ENCODE peak calls at places on chromosomes 13 and 19, in six cellular contexts. One of them, this sample, is unnamed. For H3K36me3, the result is how much of the 10 kb centered on the place peaks cover.

GRCh38 chr13:28636677-28637317 is 22.1 kb upstream of the POMP start:
- DNase-seq in H1: peak
- DNase-seq in IMR-90: peak
- DNase-seq in mesenchymal stem cell: peak
- DNase-seq in trophoblast cell: peak
- DNase-seq in mesendoderm: peak
- DNase-seq in this sample: peak

GRCh38 chr19:3618144-3618810 is 8.3 kb downstream of the CACTIN start:
- DNase-seq in H1: no peak
- DNase-seq in IMR-90: peak
- DNase-seq in mesenchymal stem cell: peak
- DNase-seq in trophoblast cell: peak
- DNase-seq in mesendoderm: peak
- DNase-seq in this sample: no peak

GRCh38 chr19:662207-662961 is 630 bp downstream of the RNF126 start:
- DNase-seq in H1: no peak
- DNase-seq in IMR-90: peak
- DNase-seq in mesenchymal stem cell: peak
- DNase-seq in trophoblast cell: no peak
- DNase-seq in mesendoderm: peak
- DNase-seq in this sample: no peak

GRCh38 chr19:37994823-37995130 is 87.8 kb downstream of the SIPA1L3 start:
- DNase-seq in H1: no peak
- DNase-seq in IMR-90: no peak
- DNase-seq in mesenchymal stem cell: no peak
- DNase-seq in trophoblast cell: no peak
- DNase-seq in mesendoderm: no peak
- DNase-seq in this sample: no peak

GRCh38 chr13:110263906-110264305 is 43.1 kb downstream of the COL4A1 start:
- DNase-seq in H1: no peak
- DNase-seq in IMR-90: no peak
- DNase-seq in mesenchymal stem cell: no peak
- DNase-seq in trophoblast cell: no peak
- DNase-seq in mesendoderm: peak
- DNase-seq in this sample: no peak

GRCh38 chr13:106156468-106156867 is 379.0 kb downstream of the EFNB2 start:
- DNase-seq in H1: no peak
- DNase-seq in IMR-90: peak
- DNase-seq in mesenchymal stem cell: peak
- DNase-seq in trophoblast cell: peak
- DNase-seq in mesendoderm: peak
- DNase-seq in this sample: no peak

GRCh38 chr19:13095393-13095784 is 7.3 kb downstream of the LYL1 start:
- DNase-seq in H1: no peak
- DNase-seq in IMR-90: no peak
- DNase-seq in mesenchymal stem cell: no peak
- DNase-seq in trophoblast cell: no peak
- DNase-seq in mesendoderm: peak
- DNase-seq in this sample: no peak

GRCh38 chr13:113552079-113552478 is 32.5 kb upstream of the TFDP1 start:
- DNase-seq in H1: no peak
- DNase-seq in IMR-90: no peak
- DNase-seq in mesenchymal stem cell: no peak
- DNase-seq in trophoblast cell: no peak
- DNase-seq in mesendoderm: no peak
- DNase-seq in this sample: no peak

GRCh38 chr19:14023404-14024235 is 4.3 kb upstream of the RLN3 start:
- DNase-seq in H1: peak
- DNase-seq in IMR-90: peak
- DNase-seq in mesenchymal stem cell: peak
- DNase-seq in trophoblast cell: no peak
- DNase-seq in mesendoderm: peak
- DNase-seq in this sample: no peak

GRCh38 chr13:27171244-27171829 is at the start of gene USP12:
- DNase-seq in H1: no peak
- DNase-seq in IMR-90: peak
- DNase-seq in mesenchymal stem cell: peak
- DNase-seq in trophoblast cell: peak
- DNase-seq in mesendoderm: peak
- DNase-seq in this sample: no peak

GRCh38 chr19:50205681-50206138 is 2.3 kb downstream of the MYH14 start:
- DNase-seq in H1: no peak
- DNase-seq in IMR-90: no peak
- DNase-seq in mesenchymal stem cell: no peak
- DNase-seq in trophoblast cell: no peak
- DNase-seq in mesendoderm: no peak
- DNase-seq in this sample: no peak

GRCh38 chr13:104773775-104774174 is 1707.6 kb upstream of the SLC10A2 start:
- DNase-seq in H1: no peak
- DNase-seq in IMR-90: peak
- DNase-seq in mesenchymal stem cell: peak
- DNase-seq in trophoblast cell: no peak
- DNase-seq in mesendoderm: peak
- DNase-seq in this sample: peak

GRCh38 chr13:33519561-33520479 is 234.3 kb upstream of the STARD13 start:
- DNase-seq in H1: no peak
- DNase-seq in IMR-90: peak
- DNase-seq in mesenchymal stem cell: peak
- DNase-seq in trophoblast cell: no peak
- DNase-seq in mesendoderm: no peak
- DNase-seq in this sample: no peak

GRCh38 chr13:67383358-67383757 is 153.2 kb upstream of the PCDH9 start:
- DNase-seq in H1: no peak
- DNase-seq in IMR-90: peak
- DNase-seq in mesenchymal stem cell: peak
- DNase-seq in trophoblast cell: no peak
- DNase-seq in mesendoderm: no peak
- DNase-seq in this sample: no peak

GRCh38 chr13:28582225-28582891 is 76.6 kb upstream of the POMP start:
- DNase-seq in H1: no peak
- DNase-seq in IMR-90: peak
- DNase-seq in mesenchymal stem cell: peak
- DNase-seq in trophoblast cell: no peak
- DNase-seq in mesendoderm: peak
- DNase-seq in this sample: no peak

GRCh38 chr19:58568731-58569130 is 4.4 kb downstream of the MZF1 start:
- DNase-seq in H1: no peak
- DNase-seq in IMR-90: no peak
- DNase-seq in mesenchymal stem cell: no peak
- DNase-seq in trophoblast cell: no peak
- DNase-seq in mesendoderm: no peak
- DNase-seq in this sample: no peak

GRCh38 chr19:51094696-51095279 is 12.1 kb upstream of the KLK14 start:
- DNase-seq in H1: no peak
- DNase-seq in IMR-90: no peak
- DNase-seq in mesenchymal stem cell: peak
- DNase-seq in trophoblast cell: no peak
- DNase-seq in mesendoderm: peak
- DNase-seq in this sample: peak

GRCh38 chr13:113724780-113725315 is 34.2 kb upstream of the TMEM255B start:
- DNase-seq in H1: no peak
- DNase-seq in IMR-90: peak
- DNase-seq in mesenchymal stem cell: peak
- DNase-seq in trophoblast cell: no peak
- DNase-seq in mesendoderm: peak
- DNase-seq in this sample: peak

GRCh38 chr13:24338721-24339120 is 29.3 kb downstream of the C1QTNF9 start:
- DNase-seq in H1: no peak
- DNase-seq in IMR-90: no peak
- DNase-seq in mesenchymal stem cell: no peak
- DNase-seq in trophoblast cell: no peak
- DNase-seq in mesendoderm: no peak
- DNase-seq in this sample: no peak

GRCh38 chr19:1608414-1609391 is 3.4 kb upstream of the UQCR11 start:
- DNase-seq in H1: no peak
- DNase-seq in IMR-90: no peak
- DNase-seq in mesenchymal stem cell: no peak
- DNase-seq in trophoblast cell: peak
- DNase-seq in mesendoderm: no peak
- DNase-seq in this sample: no peak

GRCh38 chr13:113897161-113897560 is 33.3 kb upstream of the GAS6 start:
- DNase-seq in H1: no peak
- DNase-seq in IMR-90: peak
- DNase-seq in mesenchymal stem cell: peak
- DNase-seq in trophoblast cell: peak
- DNase-seq in mesendoderm: peak
- DNase-seq in this sample: no peak

DNA sequence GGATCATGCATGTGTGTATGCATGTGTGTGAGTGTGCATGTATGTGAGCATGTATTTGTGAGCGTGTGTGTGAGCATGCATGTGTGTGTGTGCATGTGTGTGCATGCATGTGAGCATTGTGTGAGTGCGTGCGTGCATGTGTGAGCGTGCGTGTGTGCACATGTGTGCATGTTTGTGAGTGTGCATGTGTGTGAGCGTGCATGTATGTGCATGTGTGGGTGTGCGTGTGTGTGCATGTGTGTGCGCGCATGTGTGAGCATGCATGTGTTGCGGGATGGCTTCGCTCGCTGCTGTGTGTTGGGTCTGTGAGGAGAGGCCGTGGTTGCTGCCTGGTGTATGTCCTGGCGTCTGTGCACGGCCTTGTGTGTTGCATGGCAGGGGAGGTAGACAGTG is 32.4 kb downstream of the PAK4 start:
- DNase-seq in H1: no peak
- DNase-seq in IMR-90: no peak
- DNase-seq in mesenchymal stem cell: no peak
- DNase-seq in trophoblast cell: no peak
- DNase-seq in mesendoderm: no peak
- DNase-seq in this sample: no peak
- H3K23ac ChIP-seq in H1: peak
- H3K23ac ChIP-seq in IMR-90: peak
- H3K23ac ChIP-seq in mesenchymal stem cell: no peak
- H3K23ac ChIP-seq in trophoblast cell: no peak
- H3K23ac ChIP-seq in mesendoderm: peak
- H3K23ac ChIP-seq in this sample: peak

GRCh38 chr19:45816236-45817009 is 1.3 kb upstream of the RSPH6A start:
- DNase-seq in H1: no peak
- DNase-seq in IMR-90: no peak
- DNase-seq in mesenchymal stem cell: no peak
- DNase-seq in trophoblast cell: no peak
- DNase-seq in mesendoderm: no peak
- DNase-seq in this sample: no peak
- H3K4ac ChIP-seq in H1: peak
- H3K4ac ChIP-seq in IMR-90: peak
- H3K4ac ChIP-seq in mesenchymal stem cell: no peak
- H3K4ac ChIP-seq in trophoblast cell: peak
- H3K4ac ChIP-seq in mesendoderm: peak
- H3K4ac ChIP-seq in this sample: peak

DNA sequence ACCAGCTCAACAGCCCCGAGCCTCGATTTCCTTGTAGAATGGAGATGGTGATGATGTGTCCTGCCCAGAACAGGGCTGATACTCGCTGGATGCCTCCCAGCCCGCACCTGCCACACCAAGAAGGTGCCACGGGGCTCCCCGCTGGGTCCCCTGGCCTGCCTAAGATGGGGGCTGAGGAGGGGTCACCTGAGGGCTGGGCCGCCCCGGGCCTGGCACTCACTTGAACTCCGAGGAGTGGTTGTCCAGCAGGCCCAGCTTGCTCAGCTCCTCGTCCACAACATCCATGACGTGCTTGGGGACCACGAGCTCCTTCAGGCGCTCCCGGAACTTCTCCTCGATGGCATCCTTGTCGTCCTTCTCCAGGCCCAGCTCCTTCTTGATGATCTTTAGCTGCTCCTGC is 14.4 kb downstream of the LONP1 start:
- DNase-seq in H1: no peak
- DNase-seq in IMR-90: no peak
- DNase-seq in mesenchymal stem cell: no peak
- DNase-seq in trophoblast cell: no peak
- DNase-seq in mesendoderm: no peak
- DNase-seq in this sample: no peak
- H3K36me3 ChIP-seq in H1: under half
- H3K36me3 ChIP-seq in IMR-90: half or more
- H3K36me3 ChIP-seq in mesenchymal stem cell: half or more
- H3K36me3 ChIP-seq in trophoblast cell: half or more
- H3K36me3 ChIP-seq in mesendoderm: under half
- H3K36me3 ChIP-seq in this sample: under half

GRCh38 chr19:35248310-35249145 is at the start of gene LSR:
- DNase-seq in H1: peak
- DNase-seq in IMR-90: no peak
- DNase-seq in mesenchymal stem cell: no peak
- DNase-seq in trophoblast cell: peak
- DNase-seq in mesendoderm: peak
- DNase-seq in this sample: peak
- H3K23ac ChIP-seq in H1: no peak
- H3K23ac ChIP-seq in IMR-90: no peak
- H3K23ac ChIP-seq in mesenchymal stem cell: peak
- H3K23ac ChIP-seq in trophoblast cell: no peak
- H3K23ac ChIP-seq in mesendoderm: no peak
- H3K23ac ChIP-seq in this sample: peak

GRCh38 chr19:48872182-48872883 is at the start of gene PPP1R15A:
- DNase-seq in H1: peak
- DNase-seq in IMR-90: peak
- DNase-seq in mesenchymal stem cell: peak
- DNase-seq in trophoblast cell: peak
- DNase-seq in mesendoderm: peak
- DNase-seq in this sample: peak

GRCh38 chr19:48872884-48873475 is 759 bp downstream of the PPP1R15A start:
- DNase-seq in H1: peak
- DNase-seq in IMR-90: peak
- DNase-seq in mesenchymal stem cell: peak
- DNase-seq in trophoblast cell: peak
- DNase-seq in mesendoderm: peak
- DNase-seq in this sample: peak

GRCh38 chr19:48870048-48870447 is 1.6 kb upstream of the PLEKHA4 start:
- DNase-seq in H1: no peak
- DNase-seq in IMR-90: no peak
- DNase-seq in mesenchymal stem cell: no peak
- DNase-seq in trophoblast cell: no peak
- DNase-seq in mesendoderm: no peak
- DNase-seq in this sample: no peak

GRCh38 chr19:48874309-48875135 is 2.3 kb downstream of the PPP1R15A start:
- DNase-seq in H1: no peak
- DNase-seq in IMR-90: peak
- DNase-seq in mesenchymal stem cell: peak
- DNase-seq in trophoblast cell: peak
- DNase-seq in mesendoderm: no peak
- DNase-seq in this sample: no peak

GRCh38 chr19:48873476-48874308 is 1.5 kb downstream of the PPP1R15A start:
- DNase-seq in H1: no peak
- DNase-seq in IMR-90: no peak
- DNase-seq in mesenchymal stem cell: peak
- DNase-seq in trophoblast cell: no peak
- DNase-seq in mesendoderm: peak
- DNase-seq in this sample: no peak
- H3K4ac ChIP-seq in H1: no peak
- H3K4ac ChIP-seq in IMR-90: peak
- H3K4ac ChIP-seq in mesenchymal stem cell: peak
- H3K4ac ChIP-seq in trophoblast cell: peak
- H3K4ac ChIP-seq in mesendoderm: no peak
- H3K4ac ChIP-seq in this sample: no peak

This sample was measured in neuronal stem cell.